ENCODE peak calls at places on chromosome 17, in ten cellular contexts. N is Calu3; T is activated CD4-positive, alpha-beta T cell treated with anti-CD3 and anti-CD28 coated beads for 24 hours; Z is kidney glomerular epithelial cell; Q is lower lobe of right lung; B is T-cell; R is sigmoid colon; H is activated B cell treated with CpG ODN at 0.5 μM for 24 hours; U is cardiac muscle cell; I is T-helper 2 cell. J is an unnamed sample.

GRCh38 chr17:6714315-6714874 is 1.2 kb upstream of the SLC13A5 start:
- DNase-seq in N (no peak), R (no peak), I (no peak), H (no peak), Q (no peak), T (no peak), B (no peak), U (no peak), Z (no peak), J (no peak)

GRCh38 chr17:73851921-73852320 is 207.7 kb upstream of the SDK2 start:
- DNase-seq in N (no peak), Z (no peak), T (no peak), R (no peak), B (no peak), H (no peak), U (no peak), Q (no peak), I (no peak), J (no peak)

GRCh38 chr17:28725660-28726395 is at the start of gene TLCD1:
- DNase-seq in T (peak; percentile 54), B (no peak), Z (no peak), R (peak; percentile 84), I (no peak), Q (peak; percentile 84), N (peak; percentile 76), H (peak; percentile 39), U (peak; percentile 85), J (peak; percentile 53)

GRCh38 chr17:53387745-53388144 is 435.0 kb upstream of the KIF2B start:
- DNase-seq in T (no peak), R (no peak), B (no peak), U (no peak), Q (no peak), H (no peak), Z (no peak), I (no peak), N (no peak), J (no peak)

GRCh38 chr17:16465861-16466338 is 26.1 kb downstream of the LRRC75A start:
- DNase-seq in Z (no peak), U (no peak), T (no peak), I (no peak), N (no peak), H (no peak), R (no peak), Q (no peak), B (no peak), J (no peak)

GRCh38 chr17:83202002-83203000 is 122.9 kb downstream of the METRNL start:
- DNase-seq in T (no peak), B (no peak), I (no peak), U (no peak), Z (no peak), Q (peak; percentile 39), R (peak; percentile 61), H (peak; percentile 14), N (no peak), J (no peak)

GRCh38 chr17:69757794-69758430 is 317.1 kb upstream of the KCNJ16 start:
- DNase-seq in H (no peak), N (no peak), U (no peak), Z (no peak), Q (no peak), B (no peak), T (no peak), I (no peak), R (no peak), J (peak; percentile 47)

GRCh38 chr17:42459256-42459982 is 741 bp downstream of the ATP6V0A1 start:
- DNase-seq in U (peak; percentile 7), I (no peak), B (no peak), R (peak; percentile 78), Q (peak; percentile 64), T (no peak), Z (peak; percentile 51), N (peak; percentile 70), H (no peak), J (peak; percentile 41)

GRCh38 chr17:31715436-31715835 is 143.6 kb downstream of the COPRS start:
- DNase-seq in Z (no peak), I (no peak), B (peak; percentile 3), H (no peak), U (no peak), T (no peak), Q (no peak), N (no peak), R (no peak), J (no peak)

GRCh38 chr17:38476549-38476948 is 48.3 kb downstream of the ARHGAP23 start:
- DNase-seq in B (no peak), R (no peak), Z (no peak), T (no peak), H (no peak), I (no peak), Q (no peak), U (no peak), N (no peak), J (no peak)

GRCh38 chr17:73192219-73192893 is 499 bp upstream of the COG1 start:
- DNase-seq in Q (peak; percentile 74), U (peak; percentile 85), B (peak; percentile 53), T (peak; percentile 33), R (peak; percentile 80), N (peak; percentile 72), Z (peak; percentile 63), H (peak; percentile 63), I (peak; percentile 57), J (peak; percentile 36)